ENCODE peak calls at places on chromosomes 13 and 19, in four cellular contexts. W is mucosa of descending colon, V is psoas muscle, K is transverse colon. M is an unnamed sample. For H3K4me1 and H3K9me3, the result is how much of the 10 kb centered on the place peaks cover.

GRCh38 chr19:49793561-49793840 is 19.6 kb downstream of the FUZ start:
- DNase-seq in V (no peak), W (no peak), K (no peak), M (no peak)

GRCh38 chr13:76672422-76672821 is 213.8 kb downstream of the KCTD12 start:
- DNase-seq in K (no peak), W (no peak), V (no peak), M (no peak)

GRCh38 chr19:43798546-43799409 is 3.5 kb downstream of the LYPD5 start:
- DNase-seq in V (no peak), K (peak), W (peak), M (peak)

GRCh38 chr19:51726049-51726448 is 2.3 kb upstream of the HAS1 start:
- DNase-seq in K (peak), V (peak), W (peak), M (no peak)

GRCh38 chr13:85140192-85140591 is 659.0 kb downstream of the SLITRK6 start:
- DNase-seq in W (no peak), K (no peak), V (no peak), M (no peak)

GRCh38 chr13:98466634-98467236 is 110.2 kb downstream of the STK24 start:
- DNase-seq in V (no peak), K (peak), W (no peak), M (peak)

GRCh38 chr13:82791035-82791434 is 1091.2 kb downstream of the SLITRK1 start:
- DNase-seq in V (no peak), W (no peak), K (no peak), M (no peak)

GRCh38 chr13:20760872-20761271 is 12.9 kb downstream of the EEF1AKMT1 start:
- DNase-seq in V (no peak), W (no peak), K (no peak), M (no peak)

GRCh38 chr19:49631279-49631588 is 8.7 kb downstream of the RRAS start:
- DNase-seq in K (no peak), V (no peak), W (no peak), M (no peak)

GRCh38 chr19:33289261-33289660 is 13.1 kb downstream of the CEBPA start:
- DNase-seq in V (no peak), W (no peak), K (no peak), M (no peak)

GRCh38 chr19:33290082-33290815 is 12.1 kb downstream of the CEBPA start:
- DNase-seq in W (peak), K (no peak), V (peak), M (peak)

GRCh38 chr19:33291623-33292534 is 10.5 kb downstream of the CEBPA start:
- DNase-seq in V (peak), K (peak), W (peak), M (peak)

GRCh38 chr19:33292595-33293254 is 9.6 kb downstream of the CEBPA start:
- DNase-seq in V (peak), W (peak), K (peak), M (peak)

GRCh38 chr19:33290956-33291622 is 11.2 kb downstream of the CEBPA start:
- DNase-seq in V (peak), W (peak), K (peak), M (peak)
- H3K4me1 ChIP-seq in V (under half), W (under half), K (under half), M (under half)

GRCh38 chr19:15562145-15562544 is 52.9 kb upstream of the CYP4F8 start:
- DNase-seq in V (no peak), K (no peak), W (no peak), M (no peak)
- H3K4me3 ChIP-seq in V (no peak), K (no peak), W (no peak), M (no peak)

GRCh38 chr19:55479045-55479444 is 2.6 kb downstream of the ZNF628 start:
- DNase-seq in W (no peak), K (no peak), V (no peak), M (no peak)

GRCh38 chr19:55481148-55482127 is 3.5 kb upstream of the NAT14 start:
- DNase-seq in V (no peak), W (no peak), K (no peak), M (peak)

GRCh38 chr19:55477905-55478304 is 1.5 kb downstream of the ZNF628 start:
- DNase-seq in W (no peak), K (no peak), V (no peak), M (no peak)

GRCh38 chr19:55478364-55478763 is 1.9 kb downstream of the ZNF628 start:
- DNase-seq in K (no peak), W (no peak), V (no peak), M (peak)

DNA sequence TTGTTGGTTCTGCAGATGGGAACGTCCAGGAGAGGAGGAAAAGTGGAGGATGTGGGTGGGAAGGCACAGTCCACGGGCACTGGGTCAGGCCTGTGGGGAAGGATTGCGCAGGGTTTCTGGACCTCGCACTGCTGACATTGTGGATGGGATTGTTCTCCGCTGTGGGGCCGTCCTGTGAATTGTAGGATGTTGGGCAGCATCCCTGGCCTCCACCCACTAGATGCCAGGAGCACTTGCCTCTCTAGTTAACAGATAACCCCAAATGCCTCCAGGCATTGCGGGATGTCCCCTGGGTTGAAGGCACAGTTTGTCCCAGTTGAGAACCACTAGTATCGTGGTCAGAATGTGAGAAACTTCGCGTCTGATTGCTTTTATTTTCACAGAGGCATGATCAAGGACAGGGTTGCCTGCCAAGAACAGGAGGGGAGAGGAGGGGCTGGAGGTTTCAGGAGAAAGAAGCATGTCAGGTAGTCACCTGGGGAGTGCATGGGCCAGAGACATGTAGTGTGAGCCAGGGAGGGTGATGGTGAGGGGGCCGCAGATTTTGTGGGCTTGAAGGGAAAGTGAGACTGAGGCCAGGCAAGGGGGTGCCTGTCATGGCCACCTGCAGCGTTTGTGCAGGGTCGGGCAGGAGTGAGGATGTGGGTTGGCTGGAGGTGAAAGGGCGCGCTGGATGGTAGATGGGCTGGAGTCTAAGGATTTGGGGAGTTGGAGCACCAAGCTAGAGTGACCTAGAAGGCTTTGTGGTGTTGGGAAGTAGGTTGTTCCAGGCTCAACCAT is 3.2 kb downstream of the ZNF628 start:
- DNase-seq in W (no peak), V (no peak), K (no peak), M (no peak)
- H3K9me3 ChIP-seq in W (under half), V (under half), K (under half), M (under half)

GRCh38 chr19:46975918-46976782 is 43.5 kb upstream of the NPAS1 start:
- DNase-seq in W (peak), V (peak), K (peak), M (peak)
- H3K4me1 ChIP-seq in W (under half), V (half or more), K (under half), M (under half)

DNA sequence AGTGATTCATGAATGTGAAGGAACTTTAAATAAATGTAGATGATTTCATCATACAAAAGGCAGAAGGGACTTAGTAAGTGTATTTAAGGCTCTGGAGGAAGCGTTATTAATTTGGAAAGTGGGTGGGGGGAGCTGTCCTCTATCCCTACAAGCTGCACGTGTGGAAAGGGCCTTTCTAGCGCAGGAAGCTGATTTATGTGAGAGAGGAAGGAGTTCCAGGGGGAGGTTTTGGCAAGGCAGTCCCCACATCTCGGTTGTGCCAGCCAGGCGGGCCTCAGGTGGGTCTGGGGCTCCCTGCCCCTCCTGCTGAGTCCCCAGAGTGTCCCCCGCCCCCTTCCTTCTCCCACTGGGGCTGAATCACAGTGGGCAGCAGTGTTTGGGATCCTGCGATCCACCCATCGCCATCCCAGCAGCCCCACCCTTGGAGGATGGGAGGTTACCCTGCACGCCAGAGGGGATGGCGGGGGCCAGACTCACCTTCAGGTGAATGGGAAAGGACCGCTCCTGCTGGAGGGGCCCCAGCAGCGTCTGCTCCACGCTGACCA is 709 bp downstream of the DLEU7 start:
- DNase-seq in K (no peak), V (peak), W (no peak), M (no peak)
- H3K4me3 ChIP-seq in K (peak), V (peak), W (no peak), M (no peak)

GRCh38 chr13:18959996-18960395 is 221.6 kb downstream of the TUBA3C start:
- DNase-seq in K (no peak), V (no peak), W (no peak), M (peak)

GRCh38 chr13:18954254-18954653 is 227.4 kb downstream of the TUBA3C start:
- DNase-seq in V (no peak), W (no peak), K (no peak), M (peak)

GRCh38 chr13:18959229-18959628 is 222.4 kb downstream of the TUBA3C start:
- DNase-seq in W (no peak), K (no peak), V (no peak), M (no peak)

GRCh38 chr13:18953139-18953930 is 228.3 kb downstream of the TUBA3C start:
- DNase-seq in W (no peak), K (no peak), V (no peak), M (peak)

DNA sequence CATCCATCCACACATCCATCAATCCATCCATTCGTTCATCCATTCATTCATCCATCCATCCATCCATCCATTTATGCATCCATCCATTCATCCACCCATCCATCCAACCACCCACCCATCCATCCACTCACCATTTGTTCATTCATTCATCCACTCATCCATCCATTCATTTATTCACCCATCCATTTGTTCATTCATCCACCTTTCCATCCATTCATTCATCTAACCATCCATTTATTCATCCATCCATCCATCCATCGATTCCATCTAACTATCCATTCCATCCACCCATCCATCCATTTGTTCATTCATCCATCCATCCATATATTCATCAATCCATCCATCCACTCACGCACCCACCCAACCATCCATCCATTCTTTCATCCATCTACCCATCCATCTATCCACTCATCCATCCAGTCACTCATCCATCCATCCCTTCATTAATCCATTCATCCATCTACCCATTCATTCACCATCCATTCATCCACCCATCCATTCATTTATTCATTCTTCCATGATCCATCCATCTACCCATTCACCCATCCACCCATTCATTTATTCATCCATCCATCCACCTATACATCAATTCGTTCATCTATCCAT is 225.0 kb downstream of the TUBA3C start:
- DNase-seq in W (no peak), V (no peak), K (no peak), M (no peak)
- H3K9me3 ChIP-seq in W (half or more), V (under half), K (under half), M (under half)

GRCh38 chr19:40800339-40800996 is 1.5 kb downstream of the EGLN2 start:
- DNase-seq in V (no peak), W (no peak), K (no peak), M (no peak)

GRCh38 chr19:40799558-40800338 is 757 bp downstream of the EGLN2 start:
- DNase-seq in K (no peak), W (peak), V (peak), M (peak)

GRCh38 chr19:40801449-40802299 is 2.7 kb downstream of the EGLN2 start:
- DNase-seq in V (no peak), K (no peak), W (peak), M (no peak)

GRCh38 chr19:40802300-40803169 is 3.5 kb downstream of the EGLN2 start:
- DNase-seq in V (peak), W (peak), K (peak), M (no peak)

DNA sequence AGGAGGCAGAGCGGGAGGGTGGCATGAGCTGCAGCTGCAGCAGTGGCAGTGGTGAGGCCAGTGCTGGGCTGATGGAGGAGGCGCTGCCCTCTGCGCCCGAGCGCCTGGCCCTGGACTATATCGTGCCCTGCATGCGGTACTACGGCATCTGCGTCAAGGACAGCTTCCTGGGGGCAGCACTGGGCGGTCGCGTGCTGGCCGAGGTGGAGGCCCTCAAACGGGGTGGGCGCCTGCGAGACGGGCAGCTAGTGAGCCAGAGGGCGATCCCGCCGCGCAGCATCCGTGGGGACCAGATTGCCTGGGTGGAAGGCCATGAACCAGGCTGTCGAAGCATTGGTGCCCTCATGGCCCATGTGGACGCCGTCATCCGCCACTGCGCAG is 2.0 kb downstream of the EGLN2 start:
- DNase-seq in K (no peak), V (no peak), W (no peak), M (no peak)
- H3K4me1 ChIP-seq in K (half or more), V (half or more), W (half or more), M (under half)

GRCh38 chr19:11323601-11324078 is 15.8 kb downstream of the RAB3D start:
- DNase-seq in W (no peak), K (no peak), V (no peak), M (no peak)
- H3K4me3 ChIP-seq in W (no peak), K (no peak), V (no peak), M (no peak)

DNA sequence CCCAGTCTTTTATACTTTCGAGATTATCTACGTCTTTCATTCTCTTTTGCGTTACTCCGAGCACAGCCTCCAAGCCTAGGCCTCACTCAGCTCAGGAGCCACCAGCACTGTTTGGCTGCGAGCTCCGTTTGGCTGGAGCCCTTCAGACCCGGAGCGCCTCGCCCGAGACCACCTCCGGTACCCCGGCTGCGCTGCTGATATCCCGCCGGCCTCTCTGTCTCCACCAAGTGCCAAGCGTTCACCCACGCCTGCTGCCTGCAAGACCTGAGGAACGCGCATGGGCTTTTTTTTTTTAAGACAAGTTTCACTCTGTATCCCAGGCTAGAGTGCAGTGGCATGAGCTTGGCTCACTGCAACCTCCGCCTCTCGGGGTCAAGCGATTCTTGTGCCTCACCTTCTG is 14.1 kb upstream of the ZNF177 start:
- DNase-seq in V (no peak), K (no peak), W (no peak), M (no peak)
- H3K9me3 ChIP-seq in V (half or more), K (half or more), W (half or more), M (under half)

M was measured in kidney.